ENCODE peak calls at places on chromosomes 16 and 17, in four cellular contexts. K, L, I and V are unnamed samples.

GRCh38 chr16:80883159-80883642 is 78.8 kb upstream of the CDYL2 start:
- DNase-seq in L (no peak), I (no peak), K (no peak), V (no peak)

GRCh38 chr16:3776316-3776715 is 59.0 kb upstream of the TRAP1 start:
- DNase-seq in L (no peak), I (no peak), K (no peak), V (no peak)

GRCh38 chr17:37261286-37261685 is 114.5 kb upstream of the C17orf78 start:
- DNase-seq in I (no peak), L (no peak), K (no peak), V (no peak)

GRCh38 chr17:18850679-18851078 is 7.3 kb upstream of the PRPSAP2 start:
- DNase-seq in I (no peak), K (no peak), L (no peak), V (no peak)

GRCh38 chr17:4087911-4088693 is 54.7 kb downstream of the ZZEF1 start:
- DNase-seq in K (no peak), L (no peak), I (no peak), V (no peak)

GRCh38 chr16:87312008-87312407 is 5.2 kb downstream of the C16orf95 start:
- DNase-seq in L (no peak), I (no peak), K (no peak), V (no peak)

GRCh38 chr17:22158364-22158763 is 466.0 kb downstream of the KCNJ18 start:
- DNase-seq in L (no peak), K (no peak), I (no peak), V (no peak)

GRCh38 chr17:39123627-39124026 is 27.8 kb downstream of the PLXDC1 start:
- DNase-seq in L (no peak), I (no peak), K (no peak), V (no peak)

GRCh38 chr16:75244844-75245758 is 6.3 kb downstream of the BCAR1 start:
- DNase-seq in K (peak; percentile 85), I (no peak), L (no peak), V (peak; percentile 97)

GRCh38 chr16:25606069-25606468 is 85.7 kb upstream of the HS3ST4 start:
- DNase-seq in I (no peak), K (no peak), L (no peak), V (no peak)

GRCh38 chr16:2095918-2096582 is 39.6 kb downstream of the PKD1 start:
- DNase-seq in I (no peak), L (no peak), K (no peak), V (no peak)

GRCh38 chr17:16100737-16101400 is 101.2 kb downstream of the TTC19 start:
- DNase-seq in L (peak; percentile 5), K (no peak), I (no peak), V (no peak)

GRCh38 chr16:68644715-68645493 is at the start of gene CDH3:
- DNase-seq in K (no peak), I (no peak), L (no peak), V (no peak)

GRCh38 chr17:69551212-69552010 is 136.9 kb downstream of the MAP2K6 start:
- DNase-seq in K (no peak), I (no peak), L (no peak), V (no peak)

GRCh38 chr16:67419502-67419901 is 3.2 kb upstream of the ZDHHC1 start:
- DNase-seq in I (no peak), L (no peak), K (no peak), V (no peak)

GRCh38 chr16:16120382-16121184 is 102.7 kb downstream of the ABCC6 start:
- DNase-seq in K (no peak), I (no peak), L (peak; percentile 96), V (no peak)

GRCh38 chr17:31907342-31907975 is 6.0 kb upstream of the UTP6 start:
- DNase-seq in K (no peak), I (no peak), L (peak; percentile 13), V (no peak)

GRCh38 chr17:47994714-47995113 is 23.8 kb downstream of the CDK5RAP3 start:
- DNase-seq in L (no peak), I (no peak), K (no peak), V (no peak)

GRCh38 chr16:81224836-81225235 is 13.7 kb upstream of the BCO1 start:
- DNase-seq in L (no peak), K (no peak), I (no peak), V (no peak)

GRCh38 chr17:31663576-31663975 is 195.5 kb downstream of the COPRS start:
- DNase-seq in L (no peak), I (no peak), K (no peak), V (no peak)

GRCh38 chr17:82636626-82637598 is 11.3 kb downstream of the WDR45B start:
- DNase-seq in K (no peak), I (no peak), L (no peak), V (no peak)

GRCh38 chr16:35296962-35297653 is 1837.7 kb downstream of the TP53TG3F start:
- DNase-seq in L (no peak), I (no peak), K (no peak), V (no peak)

GRCh38 chr17:6241996-6242395 is 171.8 kb downstream of the WSCD1 start:
- DNase-seq in I (no peak), K (peak; percentile 33), L (peak; percentile 42), V (no peak)

GRCh38 chr17:22128723-22129122 is 436.4 kb downstream of the KCNJ18 start:
- DNase-seq in L (no peak), I (no peak), K (no peak), V (no peak)

GRCh38 chr17:17845046-17845775 is 8.4 kb upstream of the SREBF1 start:
- DNase-seq in K (no peak), I (no peak), L (no peak), V (no peak)